ENCODE peak calls at places on chromosomes 6 and 20, in ten cellular contexts. C is HepG2, W is sigmoid colon, L is upper lobe of left lung, V is suprapubic skin, E is stomach, M is H1, F is GM12878, B is K562, T is esophagus muscularis mucosa. K is an unnamed sample.
A peak's percentile ranks its signal among the peaks of the same experiment; 100 is the strongest.

GRCh38 chr6:37109714-37110454 is 60.1 kb upstream of the PIM1 start:
- DNase-seq in V (no peak), M (no peak), B (peak; percentile 91), E (no peak), F (no peak), W (no peak), C (peak; percentile 78), T (no peak), L (no peak), K (no peak)

GRCh38 chr6:111626446-111626845 is 20.8 kb upstream of the TRAF3IP2 start:
- DNase-seq in F (no peak), W (no peak), L (no peak), B (no peak), T (no peak), M (no peak), V (no peak), C (no peak), E (no peak), K (no peak)

GRCh38 chr6:4017847-4018193 is 61.1 kb downstream of the FAM217A start:
- DNase-seq in B (no peak), C (peak; percentile 51), W (no peak), V (no peak), T (no peak), F (no peak), E (no peak), M (no peak), L (no peak), K (no peak)

GRCh38 chr20:60177080-60177479 is 218.9 kb downstream of the CDH26 start:
- DNase-seq in T (no peak), B (no peak), F (no peak), M (no peak), W (no peak), L (no peak), V (no peak), C (no peak), E (no peak), K (no peak)

GRCh38 chr20:38617011-38617829 is 15.6 kb downstream of the ARHGAP40 start:
- DNase-seq in F (no peak), T (no peak), M (no peak), B (no peak), L (no peak), V (no peak), E (no peak), W (no peak), C (peak; percentile 33), K (no peak)

GRCh38 chr6:105174512-105174911 is 5.3 kb downstream of the POPDC3 start:
- DNase-seq in M (no peak), B (no peak), F (no peak), E (no peak), C (no peak), V (no peak), L (no peak), W (no peak), T (no peak), K (no peak)

GRCh38 chr20:55456316-55456940 is 548.9 kb downstream of the CBLN4 start:
- DNase-seq in E (no peak), C (no peak), T (no peak), B (no peak), W (no peak), L (no peak), V (no peak), M (no peak), F (no peak), K (no peak)

GRCh38 chr20:43721429-43722152 is 5.2 kb downstream of the GTSF1L start:
- DNase-seq in T (no peak), C (no peak), L (peak; percentile 58), E (no peak), M (peak; percentile 51), W (no peak), F (no peak), B (no peak), V (no peak), K (no peak)

GRCh38 chr6:5871296-5871695 is 135.4 kb downstream of the NRN1 start:
- DNase-seq in W (no peak), C (no peak), B (no peak), E (no peak), V (no peak), F (peak; percentile 34), M (no peak), T (no peak), L (no peak), K (no peak)

GRCh38 chr6:3442444-3443220 is 14.2 kb downstream of the SLC22A23 start:
- DNase-seq in C (no peak), B (peak; percentile 80), M (no peak), F (no peak), V (no peak), E (no peak), W (no peak), T (no peak), L (no peak), K (no peak)

GRCh38 chr20:62839261-62839660 is 22.4 kb downstream of the TCFL5 start:
- DNase-seq in V (no peak), M (no peak), T (no peak), E (no peak), W (no peak), F (no peak), C (no peak), L (no peak), B (no peak), K (no peak)

GRCh38 chr6:75287424-75287823 is 2.8 kb upstream of the TMEM30A start:
- DNase-seq in B (no peak), L (no peak), E (no peak), C (no peak), V (no peak), M (no peak), W (no peak), T (no peak), F (no peak), K (no peak)

GRCh38 chr6:75284285-75285155 is at the start of gene TMEM30A:
- DNase-seq in T (peak; percentile 99), V (peak; percentile 98), E (peak; percentile 96), W (peak; percentile 99), L (peak; percentile 95), F (peak; percentile 100), M (peak; percentile 93), B (peak; percentile 96), C (peak; percentile 98), K (peak; percentile 98)

GRCh38 chr6:75283907-75284284 is 696 bp downstream of the TMEM30A start:
- DNase-seq in E (no peak), F (no peak), W (no peak), B (no peak), C (no peak), L (no peak), T (no peak), V (no peak), M (no peak), K (no peak)

GRCh38 chr6:75286955-75287354 is 2.4 kb upstream of the TMEM30A start:
- DNase-seq in L (no peak), V (no peak), M (no peak), B (no peak), T (no peak), E (no peak), F (no peak), C (no peak), W (no peak), K (no peak)

GRCh38 chr6:75285156-75285639 is 606 bp upstream of the TMEM30A start:
- DNase-seq in L (no peak), C (no peak), M (no peak), V (no peak), B (no peak), E (no peak), T (no peak), F (no peak), W (no peak), K (no peak)
- TF ChIP-seq EP300 in L (no peak), C (no peak), M (no peak), V (no peak), B (no peak), E (no peak), T (no peak), F (no peak), W (no peak), K (no peak)

GRCh38 chr20:50197463-50197862 is 6.8 kb downstream of the CEBPB start:
- DNase-seq in T (no peak), E (no peak), F (no peak), B (peak; percentile 73), C (no peak), M (no peak), L (no peak), V (no peak), W (peak; percentile 68), K (no peak)
- TF ChIP-seq POLR2AphosphoS5 in T (no peak), E (no peak), F (no peak), B (peak; percentile 73), C (no peak), M (no peak), L (no peak), V (no peak), W (no peak), K (peak; percentile 38)

GRCh38 chr6:21826031-21826430 is 232.5 kb downstream of the SOX4 start:
- DNase-seq in W (no peak), L (no peak), V (no peak), C (peak; percentile 13), B (no peak), F (no peak), M (no peak), T (no peak), E (no peak), K (no peak)
- TF ChIP-seq CTCF in W (no peak), L (no peak), V (no peak), C (no peak), B (no peak), F (no peak), M (no peak), T (no peak), E (no peak), K (no peak)

GRCh38 chr20:50381771-50382593 is 128.2 kb upstream of the PTPN1 start:
- DNase-seq in W (no peak), M (no peak), B (no peak), L (no peak), E (no peak), V (no peak), C (no peak), T (no peak), F (peak; percentile 30), K (peak; percentile 46)

GRCh38 chr20:50379991-50380696 is 130.0 kb upstream of the PTPN1 start:
- DNase-seq in C (no peak), M (no peak), E (no peak), W (no peak), T (no peak), B (no peak), F (no peak), L (no peak), V (no peak), K (no peak)

GRCh38 chr20:50379049-50379990 is 130.9 kb upstream of the PTPN1 start:
- DNase-seq in M (no peak), T (peak; percentile 98), F (no peak), C (no peak), E (peak; percentile 95), L (peak; percentile 92), W (peak; percentile 98), B (no peak), V (peak; percentile 95), K (peak; percentile 92)

GRCh38 chr20:50381053-50381732 is 129.0 kb upstream of the PTPN1 start:
- DNase-seq in V (no peak), E (no peak), M (no peak), W (no peak), C (no peak), F (no peak), L (no peak), T (no peak), B (no peak), K (no peak)

DNA sequence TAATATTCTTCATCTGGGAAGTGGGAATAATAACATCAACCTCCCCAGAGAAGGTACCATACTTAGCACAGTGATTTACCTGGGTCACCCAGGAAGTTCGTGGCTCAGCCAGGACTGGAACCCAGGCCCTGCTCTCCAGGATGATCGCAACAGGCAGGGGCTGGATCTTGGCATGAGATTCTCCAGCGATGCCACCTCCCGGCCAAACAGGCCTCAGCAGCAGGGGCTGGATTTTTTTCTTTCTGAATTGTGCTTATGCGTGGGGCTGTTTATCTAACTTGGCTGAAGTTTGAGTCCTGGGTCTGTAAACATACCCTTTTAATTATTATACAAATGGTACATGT is 129.5 kb upstream of the PTPN1 start:
- DNase-seq in W (no peak), E (peak; percentile 53), C (peak; percentile 54), V (no peak), F (no peak), B (no peak), M (no peak), T (no peak), L (no peak), K (peak; percentile 59)
- TF ChIP-seq EP300 in W (no peak), E (no peak), C (no peak), V (no peak), F (no peak), B (no peak), M (no peak), T (no peak), L (no peak), K (no peak)

K was measured in transverse colon.